ENCODE peak calls at places on chromosome 18, in five cellular contexts. H is SK-N-SH, D is GM12878, J is HepG2, X is K562. Y is an unnamed sample.

GRCh38 chr18:48219429-48220145 is 189.6 kb downstream of the ZBTB7C start:
- DNase-seq in X (no peak), H (no peak), J (no peak), D (no peak), Y (no peak)

GRCh38 chr18:62586148-62586774 is 63.4 kb downstream of the ZCCHC2 start:
- DNase-seq in H (peak), D (peak), X (peak), J (peak), Y (peak)

GRCh38 chr18:6444484-6445228 is 29.9 kb upstream of the L3MBTL4 start:
- DNase-seq in D (no peak), H (no peak), X (no peak), J (peak), Y (no peak)

GRCh38 chr18:70363861-70364260 is 75.0 kb downstream of the SOCS6 start:
- DNase-seq in H (no peak), X (no peak), D (no peak), J (peak), Y (peak)

GRCh38 chr18:2293109-2293839 is 278.0 kb downstream of the METTL4 start:
- DNase-seq in J (no peak), X (no peak), D (no peak), H (no peak), Y (no peak)

GRCh38 chr18:49856531-49856930 is 43.2 kb upstream of the ACAA2 start:
- DNase-seq in J (no peak), D (no peak), X (no peak), H (no peak), Y (no peak)

GRCh38 chr18:61817086-61817485 is 75.7 kb downstream of the RNF152 start:
- DNase-seq in D (no peak), H (no peak), J (no peak), X (no peak), Y (peak)

GRCh38 chr18:60082790-60083189 is 183.0 kb downstream of the PMAIP1 start:
- DNase-seq in J (no peak), H (no peak), D (no peak), X (no peak), Y (no peak)

GRCh38 chr18:54444309-54444914 is 86.7 kb downstream of the C18orf54 start:
- DNase-seq in X (peak), H (peak), D (no peak), J (peak), Y (peak)

GRCh38 chr18:77127769-77128671 is 4.6 kb downstream of the MBP start:
- DNase-seq in D (peak), H (no peak), X (no peak), J (no peak), Y (peak)

GRCh38 chr18:58362027-58362575 is 266.8 kb downstream of the ALPK2 start:
- DNase-seq in X (no peak), H (no peak), J (no peak), D (no peak), Y (peak)
- TF ChIP-seq MXI1 in X (no peak), H (no peak), J (no peak), D (no peak), Y (no peak)

GRCh38 chr18:43283299-43283698 is 6.0 kb upstream of the SYT4 start:
- DNase-seq in H (no peak), J (no peak), D (no peak), X (no peak), Y (no peak)

GRCh38 chr18:43277164-43277600 is at the start of gene SYT4:
- DNase-seq in X (no peak), D (no peak), J (peak), H (peak), Y (peak)

GRCh38 chr18:43278401-43278800 is 1.1 kb upstream of the SYT4 start:
- DNase-seq in D (no peak), H (peak), J (no peak), X (no peak), Y (no peak)

GRCh38 chr18:43276471-43276870 is 819 bp downstream of the SYT4 start:
- DNase-seq in X (no peak), D (no peak), H (no peak), J (no peak), Y (no peak)

DNA sequence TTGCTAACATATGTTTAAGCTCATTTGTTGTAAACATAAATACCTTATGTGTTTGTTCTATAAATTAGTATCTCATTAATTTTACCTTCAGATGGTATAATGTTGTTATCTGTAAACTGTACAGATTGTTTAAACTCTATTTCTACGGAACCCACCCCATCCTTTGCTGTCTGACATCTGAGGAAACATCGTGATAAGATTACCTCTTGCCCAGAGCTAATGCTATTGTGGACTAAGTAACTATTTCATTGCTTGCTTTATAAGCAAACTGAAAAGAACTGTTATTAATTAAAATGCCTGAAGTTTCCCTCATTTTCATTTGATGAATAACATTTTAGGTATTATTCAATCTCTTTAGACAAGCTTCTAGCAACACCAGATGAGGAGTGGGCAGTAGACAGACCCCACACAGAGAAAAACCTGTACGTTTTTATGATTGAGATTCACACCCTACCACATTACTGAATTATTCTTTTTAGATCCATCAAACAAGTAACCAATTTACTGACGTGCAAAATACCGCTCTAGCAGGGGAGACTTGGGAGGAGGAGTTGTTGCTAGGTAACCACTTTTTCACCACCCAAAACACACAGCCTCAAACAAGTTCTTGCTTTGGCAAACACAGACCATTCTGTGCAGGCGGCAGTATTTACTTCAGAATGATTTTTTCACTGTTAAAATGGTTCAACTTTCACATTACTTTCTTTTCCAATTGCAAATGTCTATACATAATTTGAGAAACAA is 1.9 kb upstream of the SYT4 start:
- DNase-seq in X (no peak), D (no peak), H (peak), J (peak), Y (no peak)
- TF ChIP-seq MXI1 in X (no peak), D (no peak), H (no peak), J (no peak), Y (no peak)

DNA sequence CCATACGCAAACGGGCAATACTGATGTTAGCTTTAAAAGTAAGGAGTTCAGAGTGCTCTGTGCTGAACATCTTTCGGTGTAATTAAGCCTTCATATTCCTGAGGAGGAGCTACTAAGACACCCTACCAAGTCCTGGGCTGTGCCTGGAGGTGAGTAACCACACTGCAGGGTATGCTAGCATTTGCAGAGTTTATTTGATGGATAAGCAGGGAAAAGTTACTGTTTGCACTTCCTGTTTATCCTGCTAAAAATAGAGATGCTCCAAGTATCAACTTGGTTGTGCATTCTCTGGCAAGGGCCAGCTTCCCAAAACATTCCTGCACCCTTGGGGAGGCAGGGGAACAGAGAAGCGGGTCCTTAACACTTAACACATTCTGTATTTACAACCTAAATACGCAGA is 49.8 kb downstream of the PARD6G start:
- DNase-seq in D (no peak), X (no peak), H (no peak), J (no peak), Y (peak)
- TF ChIP-seq MXI1 in D (no peak), X (no peak), H (no peak), J (no peak), Y (no peak)

GRCh38 chr18:35076556-35076955 is 35.3 kb downstream of the MAPRE2 start:
- DNase-seq in H (no peak), D (no peak), J (no peak), X (no peak), Y (peak)
- TF ChIP-seq MXI1 in H (no peak), D (no peak), J (no peak), X (no peak), Y (no peak)

Y was measured in IMR-90.